ENCODE peak calls at places on chromosomes 11 and 22, in nine cellular contexts. One of them, this sample, is unnamed.
A peak's percentile ranks its signal among the peaks of the same experiment; 100 is the strongest.

GRCh38 chr11:126607776-126608625 is 252.5 kb downstream of the ST3GAL4 start:
- DNase-seq in fibroblast of lung: no peak
- DNase-seq in non-pigmented ciliary epithelial cell: no peak
- DNase-seq in dermis blood vessel endothelial cell: no peak
- DNase-seq in bronchial epithelial cell: no peak
- DNase-seq in activated CD4-positive, CD25-positive, alpha-beta regulatory T cell: no peak
- DNase-seq in brain microvascular endothelial cell: no peak
- DNase-seq in lower lobe of right lung: no peak
- DNase-seq in heart right ventricle: no peak
- DNase-seq in this sample: no peak

GRCh38 chr22:50299724-50300619 is 7.5 kb downstream of the PLXNB2 start:
- DNase-seq in fibroblast of lung: no peak
- DNase-seq in non-pigmented ciliary epithelial cell: no peak
- DNase-seq in dermis blood vessel endothelial cell: no peak
- DNase-seq in bronchial epithelial cell: no peak
- DNase-seq in activated CD4-positive, CD25-positive, alpha-beta regulatory T cell: no peak
- DNase-seq in brain microvascular endothelial cell: no peak
- DNase-seq in lower lobe of right lung: no peak
- DNase-seq in heart right ventricle: peak; percentile 44
- DNase-seq in this sample: no peak

GRCh38 chr11:48107188-48107704 is 109.4 kb upstream of the OR4B1 start:
- DNase-seq in fibroblast of lung: no peak
- DNase-seq in non-pigmented ciliary epithelial cell: no peak
- DNase-seq in dermis blood vessel endothelial cell: no peak
- DNase-seq in bronchial epithelial cell: peak; percentile 45
- DNase-seq in activated CD4-positive, CD25-positive, alpha-beta regulatory T cell: no peak
- DNase-seq in brain microvascular endothelial cell: no peak
- DNase-seq in lower lobe of right lung: no peak
- DNase-seq in heart right ventricle: no peak
- DNase-seq in this sample: no peak

GRCh38 chr22:24003887-24004286 is 1.4 kb downstream of the GSTT4 start:
- DNase-seq in fibroblast of lung: no peak
- DNase-seq in non-pigmented ciliary epithelial cell: no peak
- DNase-seq in dermis blood vessel endothelial cell: no peak
- DNase-seq in bronchial epithelial cell: no peak
- DNase-seq in activated CD4-positive, CD25-positive, alpha-beta regulatory T cell: no peak
- DNase-seq in brain microvascular endothelial cell: no peak
- DNase-seq in lower lobe of right lung: no peak
- DNase-seq in heart right ventricle: no peak
- DNase-seq in this sample: no peak

GRCh38 chr11:126355926-126356897 is 726 bp downstream of the ST3GAL4 start:
- DNase-seq in fibroblast of lung: no peak
- DNase-seq in non-pigmented ciliary epithelial cell: no peak
- DNase-seq in dermis blood vessel endothelial cell: peak; percentile 39
- DNase-seq in bronchial epithelial cell: no peak
- DNase-seq in activated CD4-positive, CD25-positive, alpha-beta regulatory T cell: no peak
- DNase-seq in brain microvascular endothelial cell: no peak
- DNase-seq in lower lobe of right lung: peak; percentile 66
- DNase-seq in heart right ventricle: peak; percentile 60
- DNase-seq in this sample: no peak

GRCh38 chr11:114061053-114062049 is 1.8 kb downstream of the ZBTB16 start:
- DNase-seq in fibroblast of lung: peak; percentile 68
- DNase-seq in non-pigmented ciliary epithelial cell: no peak
- DNase-seq in dermis blood vessel endothelial cell: peak; percentile 54
- DNase-seq in bronchial epithelial cell: no peak
- DNase-seq in activated CD4-positive, CD25-positive, alpha-beta regulatory T cell: no peak
- DNase-seq in brain microvascular endothelial cell: no peak
- DNase-seq in lower lobe of right lung: peak; percentile 55
- DNase-seq in heart right ventricle: peak; percentile 33
- DNase-seq in this sample: peak; percentile 52

GRCh38 chr11:121099885-121100284 is 1.2 kb upstream of the TECTA start:
- DNase-seq in fibroblast of lung: peak; percentile 55
- DNase-seq in non-pigmented ciliary epithelial cell: no peak
- DNase-seq in dermis blood vessel endothelial cell: no peak
- DNase-seq in bronchial epithelial cell: peak; percentile 19
- DNase-seq in activated CD4-positive, CD25-positive, alpha-beta regulatory T cell: no peak
- DNase-seq in brain microvascular endothelial cell: no peak
- DNase-seq in lower lobe of right lung: no peak
- DNase-seq in heart right ventricle: no peak
- DNase-seq in this sample: no peak

GRCh38 chr11:22347857-22348496 is 9.8 kb downstream of the SLC17A6 start:
- DNase-seq in fibroblast of lung: no peak
- DNase-seq in non-pigmented ciliary epithelial cell: no peak
- DNase-seq in dermis blood vessel endothelial cell: no peak
- DNase-seq in bronchial epithelial cell: no peak
- DNase-seq in activated CD4-positive, CD25-positive, alpha-beta regulatory T cell: no peak
- DNase-seq in brain microvascular endothelial cell: no peak
- DNase-seq in lower lobe of right lung: no peak
- DNase-seq in heart right ventricle: no peak
- DNase-seq in this sample: no peak

GRCh38 chr11:66015936-66016792 is 4.4 kb downstream of the CST6 start:
- DNase-seq in fibroblast of lung: no peak
- DNase-seq in non-pigmented ciliary epithelial cell: no peak
- DNase-seq in dermis blood vessel endothelial cell: no peak
- DNase-seq in bronchial epithelial cell: no peak
- DNase-seq in activated CD4-positive, CD25-positive, alpha-beta regulatory T cell: no peak
- DNase-seq in brain microvascular endothelial cell: no peak
- DNase-seq in lower lobe of right lung: no peak
- DNase-seq in heart right ventricle: no peak
- DNase-seq in this sample: no peak

GRCh38 chr11:122723576-122723975 is 68.1 kb downstream of the UBASH3B start:
- DNase-seq in fibroblast of lung: no peak
- DNase-seq in non-pigmented ciliary epithelial cell: no peak
- DNase-seq in dermis blood vessel endothelial cell: no peak
- DNase-seq in bronchial epithelial cell: no peak
- DNase-seq in activated CD4-positive, CD25-positive, alpha-beta regulatory T cell: no peak
- DNase-seq in brain microvascular endothelial cell: peak; percentile 51
- DNase-seq in lower lobe of right lung: no peak
- DNase-seq in heart right ventricle: no peak
- DNase-seq in this sample: no peak

GRCh38 chr11:117836077-117836960 is 11.8 kb upstream of the FXYD2 start:
- DNase-seq in fibroblast of lung: no peak
- DNase-seq in non-pigmented ciliary epithelial cell: no peak
- DNase-seq in dermis blood vessel endothelial cell: no peak
- DNase-seq in bronchial epithelial cell: no peak
- DNase-seq in activated CD4-positive, CD25-positive, alpha-beta regulatory T cell: no peak
- DNase-seq in brain microvascular endothelial cell: no peak
- DNase-seq in lower lobe of right lung: peak; percentile 59
- DNase-seq in heart right ventricle: no peak
- DNase-seq in this sample: no peak

GRCh38 chr11:78181155-78181554 is 7.3 kb downstream of the KCTD21 start:
- DNase-seq in fibroblast of lung: peak; percentile 89
- DNase-seq in non-pigmented ciliary epithelial cell: no peak
- DNase-seq in dermis blood vessel endothelial cell: no peak
- DNase-seq in bronchial epithelial cell: peak; percentile 89
- DNase-seq in activated CD4-positive, CD25-positive, alpha-beta regulatory T cell: no peak
- DNase-seq in brain microvascular endothelial cell: no peak
- DNase-seq in lower lobe of right lung: no peak
- DNase-seq in heart right ventricle: no peak
- DNase-seq in this sample: no peak

GRCh38 chr11:118251858-118252652 is at the start of gene MPZL3:
- DNase-seq in fibroblast of lung: peak; percentile 77
- DNase-seq in non-pigmented ciliary epithelial cell: no peak
- DNase-seq in dermis blood vessel endothelial cell: peak; percentile 90
- DNase-seq in bronchial epithelial cell: peak; percentile 98
- DNase-seq in activated CD4-positive, CD25-positive, alpha-beta regulatory T cell: peak; percentile 62
- DNase-seq in brain microvascular endothelial cell: peak; percentile 47
- DNase-seq in lower lobe of right lung: peak; percentile 89
- DNase-seq in heart right ventricle: peak; percentile 47
- DNase-seq in this sample: peak; percentile 94

GRCh38 chr11:28339488-28339887 is 231.3 kb downstream of the METTL15 start:
- DNase-seq in fibroblast of lung: peak; percentile 3
- DNase-seq in non-pigmented ciliary epithelial cell: no peak
- DNase-seq in dermis blood vessel endothelial cell: no peak
- DNase-seq in bronchial epithelial cell: no peak
- DNase-seq in activated CD4-positive, CD25-positive, alpha-beta regulatory T cell: no peak
- DNase-seq in brain microvascular endothelial cell: no peak
- DNase-seq in lower lobe of right lung: no peak
- DNase-seq in heart right ventricle: no peak
- DNase-seq in this sample: no peak

GRCh38 chr11:469684-470667 is 19.9 kb downstream of the PTDSS2 start:
- DNase-seq in fibroblast of lung: peak; percentile 88
- DNase-seq in non-pigmented ciliary epithelial cell: peak; percentile 26
- DNase-seq in dermis blood vessel endothelial cell: peak; percentile 89
- DNase-seq in bronchial epithelial cell: peak; percentile 46
- DNase-seq in activated CD4-positive, CD25-positive, alpha-beta regulatory T cell: no peak
- DNase-seq in brain microvascular endothelial cell: peak; percentile 54
- DNase-seq in lower lobe of right lung: peak; percentile 69
- DNase-seq in heart right ventricle: no peak
- DNase-seq in this sample: no peak

GRCh38 chr11:26896716-26897115 is 97.2 kb upstream of the FIBIN start:
- DNase-seq in fibroblast of lung: no peak
- DNase-seq in non-pigmented ciliary epithelial cell: no peak
- DNase-seq in dermis blood vessel endothelial cell: no peak
- DNase-seq in bronchial epithelial cell: no peak
- DNase-seq in activated CD4-positive, CD25-positive, alpha-beta regulatory T cell: no peak
- DNase-seq in brain microvascular endothelial cell: no peak
- DNase-seq in lower lobe of right lung: no peak
- DNase-seq in heart right ventricle: no peak
- DNase-seq in this sample: no peak

GRCh38 chr11:528166-528814 is 7.1 kb downstream of the HRAS start:
- DNase-seq in fibroblast of lung: no peak
- DNase-seq in non-pigmented ciliary epithelial cell: no peak
- DNase-seq in dermis blood vessel endothelial cell: no peak
- DNase-seq in bronchial epithelial cell: no peak
- DNase-seq in activated CD4-positive, CD25-positive, alpha-beta regulatory T cell: no peak
- DNase-seq in brain microvascular endothelial cell: no peak
- DNase-seq in lower lobe of right lung: no peak
- DNase-seq in heart right ventricle: no peak
- DNase-seq in this sample: no peak

GRCh38 chr22:30855677-30856518 is 112.7 kb downstream of the MORC2 start:
- DNase-seq in fibroblast of lung: no peak
- DNase-seq in non-pigmented ciliary epithelial cell: no peak
- DNase-seq in dermis blood vessel endothelial cell: no peak
- DNase-seq in bronchial epithelial cell: no peak
- DNase-seq in activated CD4-positive, CD25-positive, alpha-beta regulatory T cell: no peak
- DNase-seq in brain microvascular endothelial cell: no peak
- DNase-seq in lower lobe of right lung: no peak
- DNase-seq in heart right ventricle: no peak
- DNase-seq in this sample: no peak

GRCh38 chr22:39144101-39144815 is 8.2 kb downstream of the CBX7 start:
- DNase-seq in fibroblast of lung: peak; percentile 41
- DNase-seq in non-pigmented ciliary epithelial cell: no peak
- DNase-seq in dermis blood vessel endothelial cell: peak; percentile 37
- DNase-seq in bronchial epithelial cell: peak; percentile 12
- DNase-seq in activated CD4-positive, CD25-positive, alpha-beta regulatory T cell: peak; percentile 16
- DNase-seq in brain microvascular endothelial cell: peak; percentile 14
- DNase-seq in lower lobe of right lung: peak; percentile 61
- DNase-seq in heart right ventricle: no peak
- DNase-seq in this sample: no peak

GRCh38 chr11:74615311-74615710 is 22.9 kb downstream of the POLD3 start:
- DNase-seq in fibroblast of lung: no peak
- DNase-seq in non-pigmented ciliary epithelial cell: no peak
- DNase-seq in dermis blood vessel endothelial cell: no peak
- DNase-seq in bronchial epithelial cell: no peak
- DNase-seq in activated CD4-positive, CD25-positive, alpha-beta regulatory T cell: no peak
- DNase-seq in brain microvascular endothelial cell: no peak
- DNase-seq in lower lobe of right lung: no peak
- DNase-seq in heart right ventricle: no peak
- DNase-seq in this sample: no peak

GRCh38 chr11:120807414-120808150 is 216.3 kb upstream of the TBCEL start:
- DNase-seq in fibroblast of lung: peak; percentile 87
- DNase-seq in non-pigmented ciliary epithelial cell: peak; percentile 86
- DNase-seq in dermis blood vessel endothelial cell: peak; percentile 64
- DNase-seq in bronchial epithelial cell: peak; percentile 78
- DNase-seq in activated CD4-positive, CD25-positive, alpha-beta regulatory T cell: no peak
- DNase-seq in brain microvascular endothelial cell: peak; percentile 91
- DNase-seq in lower lobe of right lung: no peak
- DNase-seq in heart right ventricle: no peak
- DNase-seq in this sample: no peak

GRCh38 chr11:72223615-72224586 is 666 bp upstream of the INPPL1 start:
- DNase-seq in fibroblast of lung: peak; percentile 67
- DNase-seq in non-pigmented ciliary epithelial cell: no peak
- DNase-seq in dermis blood vessel endothelial cell: peak; percentile 64
- DNase-seq in bronchial epithelial cell: no peak
- DNase-seq in activated CD4-positive, CD25-positive, alpha-beta regulatory T cell: no peak
- DNase-seq in brain microvascular endothelial cell: no peak
- DNase-seq in lower lobe of right lung: peak; percentile 83
- DNase-seq in heart right ventricle: peak; percentile 82
- DNase-seq in this sample: no peak

GRCh38 chr11:29282088-29282487 is 734.7 kb downstream of the KCNA4 start:
- DNase-seq in fibroblast of lung: peak; percentile 82
- DNase-seq in non-pigmented ciliary epithelial cell: peak; percentile 93
- DNase-seq in dermis blood vessel endothelial cell: peak; percentile 93
- DNase-seq in bronchial epithelial cell: peak; percentile 97
- DNase-seq in activated CD4-positive, CD25-positive, alpha-beta regulatory T cell: no peak
- DNase-seq in brain microvascular endothelial cell: peak; percentile 97
- DNase-seq in lower lobe of right lung: no peak
- DNase-seq in heart right ventricle: no peak
- DNase-seq in this sample: no peak

GRCh38 chr11:47111318-47111804 is 65.3 kb downstream of the ARFGAP2 start:
- DNase-seq in fibroblast of lung: no peak
- DNase-seq in non-pigmented ciliary epithelial cell: no peak
- DNase-seq in dermis blood vessel endothelial cell: no peak
- DNase-seq in bronchial epithelial cell: no peak
- DNase-seq in activated CD4-positive, CD25-positive, alpha-beta regulatory T cell: no peak
- DNase-seq in brain microvascular endothelial cell: no peak
- DNase-seq in lower lobe of right lung: no peak
- DNase-seq in heart right ventricle: no peak
- DNase-seq in this sample: no peak

GRCh38 chr22:46823654-46824053 is 61.2 kb downstream of the TBC1D22A start:
- DNase-seq in fibroblast of lung: no peak
- DNase-seq in non-pigmented ciliary epithelial cell: no peak
- DNase-seq in dermis blood vessel endothelial cell: no peak
- DNase-seq in bronchial epithelial cell: no peak
- DNase-seq in activated CD4-positive, CD25-positive, alpha-beta regulatory T cell: no peak
- DNase-seq in brain microvascular endothelial cell: no peak
- DNase-seq in lower lobe of right lung: no peak
- DNase-seq in heart right ventricle: no peak
- DNase-seq in this sample: no peak

GRCh38 chr11:92769125-92769524 is 200.3 kb upstream of the MTNR1B start:
- DNase-seq in fibroblast of lung: no peak
- DNase-seq in non-pigmented ciliary epithelial cell: no peak
- DNase-seq in dermis blood vessel endothelial cell: no peak
- DNase-seq in bronchial epithelial cell: no peak
- DNase-seq in activated CD4-positive, CD25-positive, alpha-beta regulatory T cell: no peak
- DNase-seq in brain microvascular endothelial cell: no peak
- DNase-seq in lower lobe of right lung: no peak
- DNase-seq in heart right ventricle: no peak
- DNase-seq in this sample: no peak

GRCh38 chr11:68028802-68029475 is 1.5 kb upstream of the NDUFS8 start:
- DNase-seq in fibroblast of lung: peak; percentile 23
- DNase-seq in non-pigmented ciliary epithelial cell: no peak
- DNase-seq in dermis blood vessel endothelial cell: no peak
- DNase-seq in bronchial epithelial cell: peak; percentile 68
- DNase-seq in activated CD4-positive, CD25-positive, alpha-beta regulatory T cell: no peak
- DNase-seq in brain microvascular endothelial cell: no peak
- DNase-seq in lower lobe of right lung: no peak
- DNase-seq in heart right ventricle: no peak
- DNase-seq in this sample: no peak

GRCh38 chr22:21628386-21629261 is 1.2 kb downstream of the YDJC start:
- DNase-seq in fibroblast of lung: no peak
- DNase-seq in non-pigmented ciliary epithelial cell: no peak
- DNase-seq in dermis blood vessel endothelial cell: no peak
- DNase-seq in bronchial epithelial cell: no peak
- DNase-seq in activated CD4-positive, CD25-positive, alpha-beta regulatory T cell: no peak
- DNase-seq in brain microvascular endothelial cell: no peak
- DNase-seq in lower lobe of right lung: no peak
- DNase-seq in heart right ventricle: no peak
- DNase-seq in this sample: no peak